ENCODE peak calls at places on chromosome 2, in ten cellular contexts. A, R, Y, V, C, T, Q, Z, W and X are unnamed samples.

GRCh38 chr2:17571681-17572080 is 31.2 kb downstream of the VSNL1 start:
- DNase-seq in A (no peak), R (no peak), Y (no peak), V (no peak), C (no peak), T (no peak), Q (no peak), Z (no peak), W (no peak), X (peak; percentile 51)

GRCh38 chr2:10234409-10235094 is 68.2 kb upstream of the HPCAL1 start:
- DNase-seq in A (no peak), R (no peak), Y (no peak), V (no peak), C (peak; percentile 44), T (no peak), Q (no peak), Z (peak; percentile 31), W (no peak), X (no peak)

GRCh38 chr2:1585635-1586034 is 158.7 kb downstream of the PXDN start:
- DNase-seq in A (no peak), R (no peak), Y (no peak), V (no peak), C (peak; percentile 36), T (no peak), Q (no peak), Z (peak; percentile 37), W (no peak), X (no peak)

GRCh38 chr2:44016282-44016681 is 20.5 kb upstream of the LRPPRC start:
- DNase-seq in A (peak; percentile 36), R (peak; percentile 43), Y (peak; percentile 30), V (peak; percentile 37), C (no peak), T (peak; percentile 87), Q (peak; percentile 61), Z (no peak), W (peak; percentile 72), X (peak; percentile 53)

GRCh38 chr2:65746919-65747678 is 314.7 kb upstream of the SPRED2 start:
- DNase-seq in A (peak; percentile 15), R (no peak), Y (no peak), V (no peak), C (no peak), T (peak; percentile 43), Q (no peak), Z (no peak), W (no peak), X (peak; percentile 37)

GRCh38 chr2:208097801-208098200 is 26.5 kb downstream of the CRYGD start:
- DNase-seq in A (no peak), R (no peak), Y (no peak), V (peak; percentile 88), C (no peak), T (no peak), Q (no peak), Z (no peak), W (peak; percentile 32), X (peak; percentile 65)

GRCh38 chr2:150938586-150938985 is 323.1 kb downstream of the RBM43 start:
- DNase-seq in A (no peak), R (no peak), Y (no peak), V (peak; percentile 39), C (no peak), T (no peak), Q (no peak), Z (no peak), W (no peak), X (no peak)

GRCh38 chr2:168434164-168434563 is 21.9 kb upstream of the CERS6 start:
- DNase-seq in A (no peak), R (peak; percentile 47), Y (no peak), V (no peak), C (no peak), T (no peak), Q (no peak), Z (no peak), W (peak; percentile 11), X (no peak)

GRCh38 chr2:150626934-150627336 is 139.5 kb upstream of the RND3 start:
- DNase-seq in A (no peak), R (no peak), Y (no peak), V (peak; percentile 49), C (no peak), T (no peak), Q (no peak), Z (no peak), W (peak; percentile 53), X (no peak)

GRCh38 chr2:144333144-144333555 is 186.8 kb downstream of the ZEB2 start:
- DNase-seq in A (no peak), R (no peak), Y (no peak), V (no peak), C (no peak), T (peak; percentile 32), Q (no peak), Z (no peak), W (no peak), X (no peak)

GRCh38 chr2:192886636-192887035 is 691.9 kb upstream of the TMEFF2 start:
- DNase-seq in A (no peak), R (no peak), Y (peak; percentile 2), V (no peak), C (no peak), T (no peak), Q (no peak), Z (no peak), W (no peak), X (no peak)

GRCh38 chr2:217873371-217873770 is 129.4 kb downstream of the TNS1 start:
- DNase-seq in A (no peak), R (no peak), Y (no peak), V (no peak), C (no peak), T (peak; percentile 28), Q (no peak), Z (no peak), W (no peak), X (no peak)
- TF ChIP-seq CTCF in A (no peak), R (no peak), Y (no peak), V (no peak), C (no peak), T (no peak), Q (no peak), Z (no peak), W (no peak), X (no peak)

GRCh38 chr2:27522400-27522945 is 25.8 kb downstream of the GCKR start:
- DNase-seq in A (no peak), R (no peak), Y (no peak), V (no peak), C (no peak), T (no peak), Q (no peak), Z (no peak), W (no peak), X (no peak)
- TF ChIP-seq CTCF in A (no peak), R (no peak), Y (peak; percentile 5), V (no peak), C (no peak), T (peak; percentile 13), Q (no peak), Z (no peak), W (no peak), X (no peak)

GRCh38 chr2:239522002-239522739 is 121.4 kb upstream of the HDAC4 start:
- DNase-seq in A (no peak), R (no peak), Y (no peak), V (no peak), C (peak; percentile 69), T (no peak), Q (no peak), Z (peak; percentile 37), W (no peak), X (no peak)

GRCh38 chr2:239522740-239523119 is 121.9 kb upstream of the HDAC4 start:
- DNase-seq in A (no peak), R (no peak), Y (no peak), V (no peak), C (peak; percentile 44), T (no peak), Q (no peak), Z (no peak), W (no peak), X (no peak)

GRCh38 chr2:239521518-239521815 is 120.6 kb upstream of the HDAC4 start:
- DNase-seq in A (no peak), R (no peak), Y (no peak), V (no peak), C (no peak), T (no peak), Q (no peak), Z (no peak), W (no peak), X (no peak)

GRCh38 chr2:239523944-239524310 is 123.1 kb upstream of the HDAC4 start:
- DNase-seq in A (no peak), R (no peak), Y (no peak), V (peak; percentile 48), C (peak; percentile 41), T (no peak), Q (no peak), Z (no peak), W (no peak), X (no peak)

DNA sequence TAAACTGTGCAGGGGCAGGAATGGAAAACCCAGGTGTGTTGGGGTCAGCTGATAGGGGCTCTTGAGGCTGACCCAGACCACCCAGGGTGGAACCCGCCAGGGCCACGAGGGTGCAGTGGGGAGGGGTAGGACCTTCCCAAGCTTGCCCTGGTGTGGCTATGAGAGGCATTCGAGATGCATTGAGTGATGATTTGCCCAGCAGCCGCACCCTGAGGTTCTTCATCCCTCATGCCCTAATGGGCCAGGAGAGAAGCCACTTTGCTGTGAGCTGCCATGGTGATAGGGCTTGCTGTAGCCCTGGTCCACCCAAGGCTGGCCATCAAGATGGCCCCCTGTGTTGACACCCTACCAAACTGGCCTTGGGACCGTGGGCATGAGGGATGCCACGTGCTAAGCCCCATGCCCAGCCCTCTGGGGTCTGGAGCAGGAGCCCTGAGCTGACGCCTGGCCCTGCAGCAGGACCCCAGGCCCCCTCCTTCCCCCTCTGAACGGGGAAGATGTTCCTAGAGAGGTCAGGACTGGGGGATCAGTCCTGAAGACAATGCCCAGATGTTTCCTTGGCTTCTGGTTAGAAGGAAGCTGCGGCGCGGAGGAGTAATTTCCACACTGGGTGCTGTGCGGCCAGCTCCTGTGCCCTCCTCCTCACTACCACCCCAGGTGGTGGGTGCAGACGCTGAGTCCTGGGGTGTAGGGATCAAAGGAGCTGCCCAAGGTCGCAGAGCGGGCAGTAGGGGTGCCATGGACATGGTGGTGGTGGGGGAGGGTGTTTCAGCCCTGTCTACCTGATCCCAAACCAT is 122.5 kb upstream of the HDAC4 start:
- DNase-seq in A (no peak), R (no peak), Y (no peak), V (no peak), C (peak; percentile 24), T (no peak), Q (no peak), Z (peak; percentile 31), W (no peak), X (no peak)
- TF ChIP-seq CTCF in A (no peak), R (no peak), Y (no peak), V (no peak), C (no peak), T (no peak), Q (no peak), Z (no peak), W (no peak), X (no peak)

DNA sequence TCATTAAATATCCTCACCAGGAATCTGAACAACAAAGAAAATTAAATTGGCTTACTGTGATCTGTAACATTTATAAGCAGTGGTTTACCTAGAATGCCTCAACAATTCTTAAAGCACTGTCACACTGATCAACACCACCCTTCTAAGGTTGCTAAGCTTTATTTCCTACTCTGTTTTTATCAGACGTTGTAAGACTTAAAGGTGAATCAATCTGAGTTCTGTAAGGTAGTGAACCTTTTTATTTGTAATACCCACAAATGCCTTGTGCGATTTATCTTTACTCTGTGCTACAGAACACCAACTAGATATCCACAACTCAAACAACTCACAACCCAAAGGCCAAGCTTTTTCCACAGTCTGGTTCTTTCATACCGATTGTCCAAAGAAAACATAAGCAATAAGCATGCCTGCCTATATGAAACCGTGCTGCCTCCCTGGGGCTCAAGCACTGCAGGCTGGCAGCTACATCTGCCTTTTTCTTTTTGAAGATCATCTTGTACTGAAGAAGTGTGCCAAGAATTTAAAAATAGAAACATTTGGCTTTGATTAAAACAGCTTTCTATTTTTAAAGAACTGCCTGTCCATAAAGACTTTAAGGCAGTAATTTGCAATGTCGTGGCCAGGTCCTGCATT is 490.7 kb downstream of the NUP35 start:
- DNase-seq in A (no peak), R (no peak), Y (no peak), V (no peak), C (peak; percentile 58), T (no peak), Q (no peak), Z (no peak), W (peak; percentile 3), X (peak; percentile 66)
- TF ChIP-seq CTCF in A (no peak), R (no peak), Y (no peak), V (no peak), C (no peak), T (no peak), Q (no peak), Z (no peak), W (no peak), X (no peak)